ENCODE peak calls at places on chromosomes 5 and 9, in eight cellular contexts. I is T follicular helper cell; X is C1 segment of cervical spinal cord; O is activated CD4-positive, alpha-beta T cell treated with anti-CD3 and anti-CD28 coated beads, Interleukin-2, amount 50 U/mL, for 1 hour; U is foreskin melanocyte; C is stimulated activated CD4-positive, alpha-beta T cell treated with anti-CD3 and anti-CD28 coated beads, Interleukin-12 subunit alpha, Interleukin-12 subunit beta, amount 100 ng/mL, for 24 hours; K is ovary; Y is stomach. M is an unnamed sample.

GRCh38 chr5:165622864-165623536 is 2117.6 kb downstream of the MAT2B start:
- DNase-seq in U (no peak), K (no peak), C (no peak), O (no peak), X (no peak), I (no peak), Y (no peak), M (no peak)

GRCh38 chr5:82938901-82939300 is 138.3 kb downstream of the TMEM167A start:
- DNase-seq in O (no peak), I (no peak), C (no peak), X (no peak), K (no peak), U (no peak), Y (no peak), M (no peak)

GRCh38 chr5:150763023-150763793 is 4.4 kb upstream of the DCTN4 start:
- DNase-seq in U (no peak), Y (peak; percentile 47), C (no peak), I (no peak), X (no peak), O (no peak), K (peak; percentile 62), M (no peak)

GRCh38 chr9:129071526-129072131 is 9.3 kb upstream of the DOLPP1 start:
- DNase-seq in I (no peak), O (no peak), C (no peak), U (no peak), K (no peak), X (peak; percentile 7), Y (peak; percentile 36), M (no peak)

GRCh38 chr9:129752915-129753724 is at the start of gene PTGES:
- DNase-seq in K (peak; percentile 73), X (no peak), C (no peak), U (peak; percentile 68), Y (peak; percentile 69), I (peak; percentile 18), O (peak; percentile 47), M (no peak)

GRCh38 chr9:16092142-16092541 is 539.3 kb downstream of the CCDC171 start:
- DNase-seq in X (no peak), I (no peak), Y (no peak), O (no peak), U (no peak), K (no peak), C (no peak), M (no peak)

GRCh38 chr5:40988761-40989510 is 79.6 kb downstream of the C7 start:
- DNase-seq in Y (no peak), C (no peak), U (no peak), X (no peak), K (no peak), O (no peak), I (no peak), M (no peak)

GRCh38 chr5:171521219-171521633 is 101.8 kb downstream of the FGF18 start:
- DNase-seq in Y (no peak), O (no peak), K (peak; percentile 28), C (no peak), U (peak; percentile 80), I (no peak), X (no peak), M (no peak)

GRCh38 chr9:130301483-130302286 is 36.1 kb downstream of the HMCN2 start:
- DNase-seq in Y (no peak), K (no peak), O (no peak), X (no peak), U (no peak), I (no peak), C (no peak), M (no peak)

GRCh38 chr5:132199116-132199680 is 28.5 kb downstream of the P4HA2 start:
- DNase-seq in Y (no peak), X (no peak), C (no peak), K (no peak), U (no peak), O (no peak), I (no peak), M (no peak)

GRCh38 chr5:137629646-137630045 is 106.2 kb downstream of the KLHL3 start:
- DNase-seq in U (peak; percentile 39), X (peak; percentile 18), K (peak; percentile 33), I (no peak), C (no peak), Y (no peak), O (no peak), M (no peak)

GRCh38 chr9:113594484-113595299 is 131.2 kb downstream of the RGS3 start:
- DNase-seq in I (no peak), X (no peak), K (no peak), U (no peak), O (no peak), Y (peak; percentile 56), C (no peak), M (no peak)

GRCh38 chr5:177610770-177611445 is 11.0 kb downstream of the B4GALT7 start:
- DNase-seq in U (no peak), I (no peak), K (no peak), X (no peak), O (no peak), Y (no peak), C (no peak), M (no peak)

GRCh38 chr9:34493972-34494535 is 28.7 kb downstream of the ENHO start:
- DNase-seq in K (peak; percentile 60), X (peak; percentile 30), C (no peak), Y (peak; percentile 33), U (no peak), I (no peak), O (peak; percentile 13), M (no peak)

GRCh38 chr9:128503870-128504269 is 649 bp upstream of the GLE1 start:
- DNase-seq in C (no peak), X (peak; percentile 4), U (no peak), O (no peak), I (no peak), Y (no peak), K (peak; percentile 50), M (no peak)

M was measured in activated T-helper 9 cell treated with anti-CD3 and anti-CD28 coated beads, Interleukin-2, amount 50 U/mL, for 16 hours.